ENCODE peak calls at places on chromosomes 13 and 19, in seven cellular contexts. G, O, N, U, Q, Z and I are unnamed samples. For H3K4me1, the result is how much of the 10 kb centered on the place peaks cover.

GRCh38 chr13:102903659-102904407 is 58.0 kb downstream of the ERCC5 start:
- DNase-seq in N (no peak), Q (peak), O (no peak), G (no peak), U (peak), Z (no peak), I (peak)

GRCh38 chr13:111565400-111565799 is 245.0 kb downstream of the TEX29 start:
- DNase-seq in N (no peak), U (no peak), Z (no peak), Q (no peak), O (no peak), G (no peak), I (no peak)

GRCh38 chr19:48415395-48415794 is 21.9 kb downstream of the GRIN2D start:
- DNase-seq in O (peak), G (peak), Z (peak), Q (peak), N (peak), U (peak), I (peak)

GRCh38 chr13:42039457-42039945 is 8.9 kb upstream of the DGKH start:
- DNase-seq in O (peak), Q (peak), Z (peak), N (no peak), G (no peak), U (no peak), I (no peak)

GRCh38 chr13:53042897-53043296 is 14.3 kb downstream of the OLFM4 start:
- DNase-seq in O (no peak), N (no peak), Q (no peak), U (peak), G (no peak), Z (no peak), I (no peak)

GRCh38 chr13:68190826-68191225 is 960.7 kb upstream of the PCDH9 start:
- DNase-seq in U (no peak), G (no peak), Z (no peak), N (no peak), O (no peak), Q (no peak), I (peak)

GRCh38 chr19:10603084-10603872 is 16.2 kb upstream of the AP1M2 start:
- DNase-seq in G (peak), O (peak), Z (peak), U (no peak), Q (peak), N (peak), I (no peak)

GRCh38 chr19:2389594-2389993 is 29.5 kb downstream of the TMPRSS9 start:
- DNase-seq in Z (no peak), N (no peak), O (no peak), G (no peak), Q (no peak), U (no peak), I (no peak)

GRCh38 chr19:28012361-28012760 is 1200.6 kb downstream of the UQCRFS1 start:
- DNase-seq in Z (no peak), U (no peak), O (no peak), G (no peak), N (no peak), Q (peak), I (no peak)

GRCh38 chr13:31896427-31896826 is 135.1 kb upstream of the FRY start:
- DNase-seq in O (no peak), N (peak), U (peak), G (no peak), Q (no peak), Z (no peak), I (peak)

GRCh38 chr13:32246468-32246867 is 68.7 kb downstream of the ZAR1L start:
- DNase-seq in N (peak), Q (peak), U (peak), Z (peak), G (peak), O (peak), I (peak)

GRCh38 chr19:12647047-12647446 is 19.5 kb downstream of the MAN2B1 start:
- DNase-seq in N (no peak), Q (no peak), U (no peak), Z (no peak), G (no peak), O (no peak), I (no peak)

GRCh38 chr13:81874681-81875661 is 1534.0 kb upstream of the SPRY2 start:
- DNase-seq in G (no peak), U (no peak), N (no peak), Q (peak), O (no peak), Z (no peak), I (no peak)

GRCh38 chr13:24680258-24680920 is at the start of gene ATP12A:
- DNase-seq in N (no peak), O (peak), Z (no peak), Q (peak), G (peak), U (peak), I (peak)

GRCh38 chr13:33264620-33264978 is 21.0 kb downstream of the STARD13 start:
- DNase-seq in G (no peak), Z (no peak), U (no peak), Q (no peak), O (peak), N (peak), I (no peak)

GRCh38 chr19:54287456-54287855 is 6.5 kb upstream of the LILRB2 start:
- DNase-seq in O (no peak), Q (no peak), N (no peak), Z (no peak), G (no peak), U (peak), I (no peak)

GRCh38 chr19:16041571-16042386 is 34.5 kb upstream of the TPM4 start:
- DNase-seq in N (peak), Q (peak), U (peak), G (peak), O (peak), Z (peak), I (peak)

GRCh38 chr19:38734426-38735256 is 9.6 kb downstream of the CAPN12 start:
- DNase-seq in U (peak), G (peak), Q (peak), Z (peak), O (peak), N (no peak), I (peak)

GRCh38 chr13:50729177-50729576 is 114.3 kb downstream of the DLEU7 start:
- DNase-seq in Q (no peak), G (no peak), U (no peak), N (no peak), Z (no peak), O (no peak), I (no peak)

GRCh38 chr13:112814905-112815585 is 125.2 kb downstream of the ATP11A start:
- DNase-seq in N (peak), Z (no peak), O (no peak), Q (no peak), G (no peak), U (peak), I (no peak)

GRCh38 chr13:62920181-62920580 is 1504.5 kb upstream of the PCDH20 start:
- DNase-seq in Z (no peak), N (no peak), O (no peak), U (peak), G (no peak), Q (no peak), I (no peak)

GRCh38 chr19:19575411-19575810 is 37.3 kb downstream of the CILP2 start:
- DNase-seq in O (no peak), N (no peak), G (no peak), Z (no peak), U (no peak), Q (peak), I (no peak)

GRCh38 chr19:53037101-53038097 is 7.1 kb upstream of the ERVV-2 start:
- DNase-seq in N (no peak), Z (no peak), O (peak), U (peak), Q (peak), G (no peak), I (peak)

GRCh38 chr19:18989316-18989715 is 44.0 kb downstream of the SUGP2 start:
- DNase-seq in Z (no peak), G (no peak), N (no peak), U (no peak), O (no peak), Q (no peak), I (no peak)

GRCh38 chr13:28716511-28716910 is 2.3 kb downstream of the SLC46A3 start:
- DNase-seq in Z (peak), N (peak), Q (peak), U (peak), O (peak), G (no peak), I (peak)

GRCh38 chr19:43820098-43820860 is 6.8 kb upstream of the ZNF283 start:
- DNase-seq in Z (no peak), Q (peak), O (peak), U (peak), N (peak), G (no peak), I (peak)

GRCh38 chr19:11269408-11269807 is 7.1 kb upstream of the DOCK6 start:
- DNase-seq in Z (no peak), G (no peak), U (peak), N (no peak), O (no peak), Q (no peak), I (peak)

DNA sequence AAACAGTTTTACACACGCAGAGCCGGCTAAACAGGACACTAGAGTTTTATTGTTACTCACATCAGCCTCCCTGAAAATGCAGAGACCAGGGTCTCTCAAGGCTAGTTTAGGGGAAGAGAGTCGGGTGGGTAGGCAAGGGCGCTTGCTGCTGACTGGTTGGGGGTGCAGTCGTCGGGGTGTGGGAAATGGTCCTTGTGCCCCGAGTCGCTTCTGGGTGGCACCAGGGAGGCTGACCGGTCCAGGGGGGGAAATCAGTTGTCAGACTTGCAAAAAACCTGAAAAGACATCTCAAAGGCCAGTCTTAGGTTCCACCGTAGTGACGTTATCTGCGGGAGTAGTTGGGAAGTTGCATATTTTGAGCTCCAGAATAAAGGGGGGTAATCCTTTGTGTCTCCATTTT is 37.3 kb downstream of the C13orf46 start:
- DNase-seq in N (no peak), G (no peak), Q (no peak), U (no peak), O (no peak), Z (no peak), I (no peak)
- H3K4me1 ChIP-seq in N (under half), G (under half), Q (under half), U (under half), O (under half), Z (under half), I (under half)

GRCh38 chr13:74115138-74115537 is 19.1 kb downstream of the KLF12 start:
- DNase-seq in Z (no peak), O (no peak), Q (no peak), U (peak), N (no peak), G (no peak), I (peak)

GRCh38 chr13:74117207-74117705 is 16.9 kb downstream of the KLF12 start:
- DNase-seq in G (no peak), Z (no peak), N (no peak), O (no peak), Q (no peak), U (no peak), I (no peak)

GRCh38 chr13:74114202-74114601 is 20.0 kb downstream of the KLF12 start:
- DNase-seq in Q (no peak), N (no peak), U (peak), Z (no peak), G (no peak), O (no peak), I (peak)

GRCh38 chr13:74114641-74115040 is 19.6 kb downstream of the KLF12 start:
- DNase-seq in G (no peak), Z (no peak), U (peak), N (no peak), O (no peak), Q (no peak), I (no peak)

DNA sequence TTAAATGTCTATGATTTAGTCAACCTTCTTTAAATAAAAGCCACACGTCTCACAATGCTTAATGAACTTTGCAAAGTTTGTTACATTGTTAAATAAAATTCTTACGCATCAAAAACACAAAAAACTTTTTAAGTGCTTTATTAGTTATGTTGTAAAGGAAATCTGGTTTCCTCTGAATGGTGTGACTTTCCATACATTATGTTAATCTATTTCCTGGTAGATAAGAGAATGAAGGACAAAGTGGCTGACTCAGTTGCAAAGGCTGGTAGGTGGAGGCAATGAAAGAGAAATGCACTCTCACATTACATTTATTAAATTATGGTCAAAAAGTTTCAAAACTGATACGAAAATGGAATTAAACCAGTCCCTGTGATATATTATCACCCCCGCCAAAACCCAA is 15.9 kb downstream of the KLF12 start:
- DNase-seq in Q (no peak), U (no peak), G (no peak), Z (no peak), O (no peak), N (no peak), I (no peak)
- H3K4me1 ChIP-seq in Q (under half), U (under half), G (under half), Z (under half), O (under half), N (under half), I (under half)

GRCh38 chr19:14117668-14118164 is at the start of gene PRKACA:
- DNase-seq in Q (peak), O (peak), Z (peak), U (peak), G (peak), N (peak), I (peak)

GRCh38 chr19:14116525-14116917 is 1.0 kb downstream of the PRKACA start:
- DNase-seq in N (no peak), G (no peak), U (peak), O (no peak), Q (no peak), Z (no peak), I (no peak)

GRCh38 chr19:14116918-14117578 is 514 bp downstream of the PRKACA start:
- DNase-seq in G (peak), U (peak), Z (no peak), O (peak), N (peak), Q (peak), I (no peak)

GRCh38 chr19:14119644-14120496 is 2.3 kb upstream of the PRKACA start:
- DNase-seq in G (no peak), N (no peak), Q (no peak), O (no peak), U (no peak), Z (no peak), I (no peak)

DNA sequence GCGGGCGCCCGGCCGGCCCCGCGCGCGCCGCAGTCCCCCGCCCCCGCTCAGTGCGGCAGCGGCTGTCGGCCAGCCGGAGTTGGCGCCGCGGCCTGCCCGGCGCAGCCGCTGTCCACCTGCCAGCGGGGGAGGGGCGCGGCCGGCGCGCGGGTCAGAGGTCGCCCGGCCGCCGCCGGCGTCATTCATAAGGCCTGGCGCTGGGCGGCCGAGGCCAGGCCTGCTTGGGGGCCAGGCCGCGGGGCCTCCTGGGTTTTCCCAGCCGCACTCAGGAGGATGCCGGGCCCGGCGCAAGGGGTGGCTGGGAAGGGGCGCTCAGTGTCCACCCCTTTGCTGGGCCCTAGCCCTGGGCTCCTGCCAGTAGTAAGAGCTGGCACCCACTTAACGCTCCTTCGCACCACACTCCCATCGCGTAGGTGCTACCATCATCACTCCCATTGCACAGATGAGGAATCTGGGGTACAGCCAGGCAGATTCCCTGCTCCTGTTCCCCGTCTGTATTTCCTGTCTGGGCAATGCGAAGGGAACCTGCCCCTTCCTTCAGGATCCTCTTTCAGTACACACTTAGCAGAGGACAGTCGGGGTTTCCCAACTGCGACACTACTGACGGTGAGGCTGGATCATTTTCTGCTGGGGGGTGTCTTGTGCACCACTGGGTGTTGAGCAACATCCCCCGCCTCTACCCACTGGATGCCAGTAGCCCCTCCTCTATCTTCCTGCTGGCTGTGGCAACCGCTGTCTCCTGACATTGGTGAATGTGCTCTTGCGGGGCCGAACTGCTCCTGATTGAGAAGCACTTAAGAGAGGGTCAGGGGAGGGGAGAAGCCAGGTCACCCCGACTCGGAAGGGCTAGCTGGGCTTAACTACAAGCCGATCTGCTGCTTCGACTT is 846 bp upstream of the PRKACA start:
- DNase-seq in N (peak), Z (peak), Q (no peak), G (peak), O (peak), U (peak), I (peak)
- H3K4me1 ChIP-seq in N (half or more), Z (under half), Q (under half), G (under half), O (under half), U (under half), I (under half)

DNA sequence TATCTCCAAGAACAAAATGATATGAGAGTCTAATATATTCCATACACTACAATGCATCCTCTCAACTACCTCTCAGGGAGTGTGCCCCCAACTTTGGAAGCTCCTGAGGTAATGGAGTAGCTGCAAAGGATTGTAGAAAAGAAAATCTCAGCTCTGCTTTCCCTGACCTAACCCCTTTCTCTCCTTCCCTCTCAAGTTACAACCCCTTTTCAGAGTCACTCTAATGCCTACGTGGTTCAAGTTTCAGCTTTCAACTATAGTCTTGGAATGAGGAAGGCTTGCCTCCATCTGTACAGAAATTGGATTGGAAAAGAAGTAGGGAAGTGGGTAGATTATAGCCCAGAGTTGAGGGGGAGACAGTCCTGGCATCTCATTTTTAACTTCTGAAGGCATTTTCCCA is 256.0 kb downstream of the PCDH9 start:
- DNase-seq in Q (no peak), N (no peak), O (no peak), Z (no peak), G (no peak), U (no peak), I (no peak)
- H3K4me1 ChIP-seq in Q (under half), N (under half), O (under half), Z (under half), G (under half), U (under half), I (under half)

DNA sequence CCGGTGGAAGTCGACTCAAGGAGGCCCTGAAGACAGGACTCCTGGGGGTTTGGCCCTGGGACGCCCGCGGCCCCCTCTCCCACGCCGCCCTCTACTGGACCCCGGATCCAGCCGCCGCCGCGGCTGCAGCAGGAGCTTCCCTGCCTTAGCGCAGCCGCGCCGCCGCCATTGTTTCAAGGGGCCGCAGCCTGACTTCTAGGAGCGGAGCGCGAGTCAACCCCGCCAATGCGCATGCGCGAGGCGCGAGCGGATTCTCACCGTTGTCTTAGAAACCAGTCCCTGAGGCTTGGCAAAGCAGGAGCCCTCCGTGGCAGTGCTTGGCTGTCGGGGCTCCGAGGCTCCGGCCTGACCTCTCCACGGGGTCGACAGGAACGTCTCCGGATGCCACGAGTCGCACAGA is 19.1 kb upstream of the ZNF420 start:
- DNase-seq in N (no peak), U (no peak), Z (no peak), G (no peak), Q (no peak), O (no peak), I (no peak)
- H3K4me1 ChIP-seq in N (under half), U (under half), Z (under half), G (under half), Q (under half), O (under half), I (under half)

GRCh38 chr13:48235814-48236135 is 2.8 kb downstream of the ITM2B start:
- DNase-seq in Q (no peak), N (no peak), U (peak), Z (no peak), G (no peak), O (no peak), I (no peak)

GRCh38 chr13:48235100-48235813 is 2.3 kb downstream of the ITM2B start:
- DNase-seq in G (no peak), O (no peak), N (no peak), U (peak), Z (peak), Q (peak), I (peak)

GRCh38 chr13:48234652-48235099 is 1.7 kb downstream of the ITM2B start:
- DNase-seq in Q (no peak), O (no peak), N (no peak), U (peak), G (no peak), Z (no peak), I (no peak)

GRCh38 chr13:48233886-48234488 is 981 bp downstream of the ITM2B start:
- DNase-seq in G (no peak), Z (no peak), Q (no peak), N (no peak), O (no peak), U (peak), I (no peak)

DNA sequence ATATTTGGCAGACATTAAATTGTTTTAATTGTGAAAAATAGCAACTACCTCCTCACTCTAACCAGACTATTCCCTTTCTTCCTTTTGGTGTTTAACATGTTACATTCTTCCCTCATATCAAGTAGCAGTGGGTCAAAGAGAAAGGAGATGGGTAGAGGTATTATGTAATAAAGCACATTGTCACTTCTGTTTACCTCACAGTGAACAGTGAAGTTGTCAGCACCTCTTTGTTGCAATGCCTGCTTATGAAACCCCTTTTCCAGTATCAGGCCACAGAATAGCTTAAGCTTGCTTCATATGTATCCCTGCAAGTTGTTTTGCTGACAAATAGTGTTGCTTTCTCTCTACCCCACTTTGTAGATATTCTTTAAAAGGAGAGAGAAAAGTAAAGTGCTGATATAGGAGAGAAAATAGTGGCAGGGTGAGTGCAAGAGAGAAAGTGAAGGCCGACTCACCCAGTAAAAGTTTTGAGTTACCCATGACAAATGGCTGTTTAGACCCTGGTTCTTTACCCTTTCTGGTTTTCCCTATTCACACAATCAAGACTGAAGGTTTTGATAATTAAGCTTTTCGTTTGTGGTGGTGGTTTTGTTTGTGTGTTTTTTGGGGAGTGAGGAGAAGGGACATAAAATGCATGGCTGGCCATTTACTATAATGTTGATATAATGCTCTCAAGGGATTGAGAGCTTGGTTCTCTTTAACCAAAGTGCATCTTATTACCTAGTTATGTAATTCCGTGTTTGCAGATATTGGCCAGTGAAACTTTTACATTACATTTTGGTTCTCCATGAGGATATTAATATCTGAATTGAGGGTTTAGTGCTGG is 3.7 kb downstream of the ITM2B start:
- DNase-seq in O (no peak), Z (no peak), N (no peak), G (no peak), Q (no peak), U (peak), I (peak)
- H3K4me1 ChIP-seq in O (under half), Z (under half), N (under half), G (half or more), Q (under half), U (under half), I (under half)